ENCODE peak calls at places on chromosomes 2 and 18, in four cellular contexts. M is kidney glomerular epithelial cell; X is A549; I is stimulated activated naive B cell treated with anti-CD40 and anti-IgM and Interleukin-4, amounts not matched to agents 10 μg/mL and 1 μg/mL and 100 μg/mL, for 72 hours. F is an unnamed sample.

GRCh38 chr2:206688992-206689391 is 29.2 kb downstream of the DYTN start:
- DNase-seq in I (no peak), M (no peak), X (no peak), F (no peak)

GRCh38 chr18:10901329-10901728 is 248.0 kb downstream of the PIEZO2 start:
- DNase-seq in M (no peak), I (no peak), X (no peak), F (no peak)

GRCh38 chr2:43155842-43156511 is 70.4 kb downstream of the ZFP36L2 start:
- DNase-seq in I (no peak), M (no peak), X (no peak), F (no peak)

GRCh38 chr2:64457518-64457917 is 3.6 kb downstream of the LGALSL start:
- DNase-seq in X (peak), I (no peak), M (no peak), F (no peak)

GRCh38 chr2:178241852-178242551 is 47.7 kb downstream of the OSBPL6 start:
- DNase-seq in I (no peak), M (peak), X (peak), F (peak)

GRCh38 chr2:158963036-158963435 is 5.4 kb upstream of the TANC1 start:
- DNase-seq in M (no peak), X (no peak), I (no peak), F (no peak)

GRCh38 chr2:78109272-78109671 is 587.1 kb upstream of the LRRTM4 start:
- DNase-seq in M (no peak), I (no peak), X (no peak), F (no peak)

GRCh38 chr2:239735131-239735828 is 289.9 kb downstream of the NDUFA10 start:
- DNase-seq in I (no peak), M (no peak), X (no peak), F (no peak)

GRCh38 chr2:36373149-36373880 is 17.7 kb downstream of the CRIM1 start:
- DNase-seq in I (no peak), X (peak), M (peak), F (no peak)

F was measured in HFF-Myc.